ENCODE peak calls at places on chromosomes 3 and 15, in eight cellular contexts. C is HL-60; B is A549; Y is mammary epithelial cell; K is CD8-positive, alpha-beta memory T cell; P is activated T-cell treated with anti-CD3 and anti-CD28 coated beads for 1 hour; G is Calu3; L is effector CD8-positive, alpha-beta T cell. Z is an unnamed sample.

GRCh38 chr3:138381413-138381901 is 33.1 kb downstream of the MRAS start:
- DNase-seq in C (no peak), B (no peak), Y (no peak), K (no peak), P (no peak), G (no peak), L (no peak), Z (no peak)

GRCh38 chr15:65619636-65620290 is 2.0 kb upstream of the SLC24A1 start:
- DNase-seq in C (no peak), B (no peak), Y (no peak), K (no peak), P (no peak), G (no peak), L (no peak), Z (no peak)

GRCh38 chr3:118884748-118885206 is 149.9 kb downstream of the IGSF11 start:
- DNase-seq in C (peak; percentile 54), B (peak; percentile 63), Y (peak; percentile 23), K (peak; percentile 76), P (peak; percentile 83), G (peak; percentile 87), L (peak; percentile 59), Z (peak; percentile 57)

GRCh38 chr3:85821130-85821756 is 862.5 kb downstream of the CADM2 start:
- DNase-seq in C (peak; percentile 3), B (peak; percentile 58), Y (peak; percentile 14), K (no peak), P (no peak), G (peak; percentile 51), L (no peak), Z (peak; percentile 42)

GRCh38 chr3:150302246-150302645 is 105.9 kb upstream of the TSC22D2 start:
- DNase-seq in C (no peak), B (no peak), Y (no peak), K (no peak), P (no peak), G (no peak), L (no peak), Z (no peak)

GRCh38 chr3:4581040-4581439 is 87.9 kb downstream of the ITPR1 start:
- DNase-seq in C (no peak), B (no peak), Y (no peak), K (no peak), P (no peak), G (no peak), L (no peak), Z (no peak)

GRCh38 chr3:143168518-143169192 is 49.1 kb downstream of the CHST2 start:
- DNase-seq in C (no peak), B (no peak), Y (peak; percentile 32), K (no peak), P (no peak), G (no peak), L (no peak), Z (no peak)

GRCh38 chr3:105448338-105448982 is 81.8 kb downstream of the ALCAM start:
- DNase-seq in C (no peak), B (no peak), Y (no peak), K (no peak), P (no peak), G (no peak), L (no peak), Z (no peak)

GRCh38 chr3:138797508-138798038 is 37.2 kb downstream of the PIK3CB start:
- DNase-seq in C (no peak), B (no peak), Y (no peak), K (no peak), P (no peak), G (no peak), L (no peak), Z (no peak)

GRCh38 chr15:69766156-69766555 is 313.5 kb downstream of the RPLP1 start:
- DNase-seq in C (no peak), B (no peak), Y (peak; percentile 30), K (no peak), P (no peak), G (no peak), L (no peak), Z (no peak)